ENCODE peak calls at places on chromosomes 4 and X, in four cellular contexts. U is SK-N-SH, S is H1, Z is GM12878. I is an unnamed sample.
A peak's percentile ranks its signal among the peaks of the same experiment; 100 is the strongest.

GRCh38 chr4:74278490-74278889 is 29.8 kb upstream of the EPGN start:
- DNase-seq in U (no peak), Z (no peak), S (no peak), I (peak; percentile 13)

GRCh38 chrX:113906168-113906567 is 677.7 kb upstream of the HTR2C start:
- DNase-seq in S (no peak), U (peak; percentile 27), Z (no peak), I (no peak)

GRCh38 chrX:49754238-49754857 is 58.6 kb upstream of the PAGE1 start:
- DNase-seq in Z (no peak), S (no peak), U (peak; percentile 43), I (peak; percentile 56)

GRCh38 chr4:6013564-6013963 is 4.7 kb downstream of the C4orf50 start:
- DNase-seq in Z (no peak), S (no peak), U (no peak), I (no peak)

GRCh38 chr4:86307432-86307831 is 52.4 kb downstream of the MAPK10 start:
- DNase-seq in Z (no peak), S (no peak), U (no peak), I (no peak)

GRCh38 chr4:139711461-139711860 is 45.8 kb downstream of the MGST2 start:
- DNase-seq in Z (no peak), U (no peak), S (no peak), I (no peak)

GRCh38 chr4:26529479-26529878 is 39.2 kb upstream of the CCKAR start:
- DNase-seq in Z (no peak), S (no peak), U (no peak), I (no peak)

GRCh38 chr4:23889814-23890269 is at the start of gene PPARGC1A:
- DNase-seq in S (no peak), Z (no peak), U (peak; percentile 11), I (no peak)

GRCh38 chrX:49192722-49193328 is 6.7 kb upstream of the PRICKLE3 start:
- DNase-seq in S (no peak), U (no peak), Z (no peak), I (peak; percentile 69)

GRCh38 chrX:134547047-134547679 is 87.2 kb downstream of the HPRT1 start:
- DNase-seq in S (no peak), Z (no peak), U (no peak), I (no peak)

GRCh38 chr4:55405073-55405472 is 9.3 kb downstream of the TMEM165 start:
- DNase-seq in S (no peak), Z (no peak), U (no peak), I (no peak)

GRCh38 chrX:15679246-15679645 is 14.6 kb upstream of the CLTRN start:
- DNase-seq in Z (no peak), U (no peak), S (no peak), I (no peak)

GRCh38 chr4:88609387-88609786 is 17.1 kb downstream of the HERC3 start:
- DNase-seq in S (no peak), U (no peak), Z (no peak), I (no peak)

GRCh38 chr4:101977096-101977495 is 186.6 kb downstream of the BANK1 start:
- DNase-seq in U (no peak), Z (no peak), S (no peak), I (no peak)

GRCh38 chrX:10612215-10612614 is 8.2 kb downstream of the MID1 start:
- DNase-seq in S (no peak), U (no peak), Z (no peak), I (no peak)

GRCh38 chr4:100288811-100289529 is 98.7 kb upstream of the DDIT4L start:
- DNase-seq in Z (no peak), U (no peak), S (no peak), I (no peak)

GRCh38 chrX:73847991-73848390 is 285.0 kb downstream of the CHIC1 start:
- DNase-seq in S (no peak), U (no peak), Z (no peak), I (no peak)

GRCh38 chrX:68438575-68438974 is 5.3 kb upstream of the OPHN1 start:
- DNase-seq in Z (no peak), U (no peak), S (no peak), I (peak; percentile 81)

GRCh38 chr4:119667802-119668201 is 39.2 kb upstream of the PDE5A start:
- DNase-seq in S (no peak), U (no peak), Z (no peak), I (no peak)

GRCh38 chrX:49198540-49199314 is 1.3 kb downstream of the SYP start:
- DNase-seq in Z (no peak), S (no peak), U (no peak), I (no peak)

GRCh38 chr4:137700072-137700471 is 167.8 kb upstream of the PCDH18 start:
- DNase-seq in Z (no peak), U (no peak), S (no peak), I (no peak)

GRCh38 chr4:139767168-139767567 is 101.5 kb downstream of the MGST2 start:
- DNase-seq in Z (no peak), S (no peak), U (no peak), I (no peak)

GRCh38 chr4:4425696-4426095 is 38.8 kb downstream of the NSG1 start:
- DNase-seq in U (no peak), Z (no peak), S (no peak), I (no peak)

GRCh38 chr4:3411676-3412075 is 30.1 kb upstream of the HGFAC start:
- DNase-seq in U (no peak), Z (no peak), S (no peak), I (no peak)

GRCh38 chrX:47482512-47483309 is at the start of gene ZNF41:
- DNase-seq in S (peak; percentile 41), Z (peak; percentile 64), U (peak; percentile 82), I (peak; percentile 84)

GRCh38 chr4:34046580-34046979 is 2197.7 kb downstream of the ARAP2 start:
- DNase-seq in S (no peak), Z (no peak), U (no peak), I (no peak)

GRCh38 chr4:20960291-20960690 is 260.0 kb downstream of the PACRGL start:
- DNase-seq in Z (no peak), S (no peak), U (no peak), I (no peak)

GRCh38 chrX:23822397-23822796 is 39.4 kb downstream of the SAT1 start:
- DNase-seq in S (no peak), U (no peak), Z (no peak), I (no peak)

GRCh38 chr4:34148322-34148908 is 2095.9 kb downstream of the ARAP2 start:
- DNase-seq in S (no peak), U (no peak), Z (no peak), I (no peak)

GRCh38 chrX:38052096-38052495 is 45.7 kb downstream of the SYTL5 start:
- DNase-seq in S (no peak), U (no peak), Z (no peak), I (no peak)

GRCh38 chr4:145481942-145482208 is 222 bp downstream of the SMAD1 start:
- DNase-seq in U (no peak), S (no peak), Z (no peak), I (no peak)

GRCh38 chrX:2584659-2585470 is 84.1 kb upstream of the DHRSX start:
- DNase-seq in S (no peak), Z (no peak), U (no peak), I (no peak)

DNA sequence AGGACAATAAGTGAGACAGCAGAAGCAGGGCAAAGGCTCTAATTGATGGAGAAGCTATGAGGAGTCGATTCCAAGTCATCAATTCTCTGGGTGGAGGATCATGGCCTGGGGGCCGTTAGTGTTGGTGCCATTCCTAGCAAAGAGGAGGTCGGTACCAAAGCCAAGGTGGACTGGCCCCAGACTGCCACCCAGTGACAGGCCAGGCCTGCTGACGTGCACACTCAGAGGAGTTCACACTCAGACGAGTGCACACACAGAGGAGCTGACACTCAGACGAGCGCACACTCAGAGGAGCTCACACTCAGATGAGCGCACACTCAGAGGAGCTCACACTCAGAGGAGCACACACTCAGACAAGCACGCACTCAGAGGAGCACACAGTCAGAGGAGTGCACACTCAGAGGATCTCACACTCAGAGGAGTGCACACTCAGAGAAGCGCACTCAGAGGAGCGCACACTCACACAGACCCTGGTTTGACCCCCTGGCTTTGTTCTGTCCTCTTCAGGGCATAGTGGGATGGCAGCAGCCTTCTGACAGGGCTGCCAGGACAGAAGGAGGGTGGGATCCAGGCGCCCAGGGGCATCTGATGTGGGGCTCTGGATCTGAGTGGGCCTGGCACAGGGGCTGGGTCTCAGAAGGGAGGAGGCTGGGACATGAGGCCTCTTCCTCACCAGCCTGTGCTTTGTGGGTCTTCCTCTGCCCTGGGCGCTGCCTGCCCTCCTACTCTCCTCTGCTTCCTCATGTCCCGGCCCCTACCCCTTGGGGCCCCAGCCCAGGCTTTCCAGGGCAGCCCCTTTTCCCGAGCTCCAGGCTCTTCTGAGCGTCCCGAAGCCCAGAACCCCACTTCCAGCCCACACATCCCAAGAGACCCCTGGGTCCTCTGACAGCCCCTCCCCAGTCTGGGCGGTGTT is 41.7 kb upstream of the NKX1-1 start:
- DNase-seq in S (no peak), Z (no peak), U (peak; percentile 25), I (no peak)
- TF ChIP-seq NRF1 in S (no peak), Z (no peak), U (no peak), I (no peak)

DNA sequence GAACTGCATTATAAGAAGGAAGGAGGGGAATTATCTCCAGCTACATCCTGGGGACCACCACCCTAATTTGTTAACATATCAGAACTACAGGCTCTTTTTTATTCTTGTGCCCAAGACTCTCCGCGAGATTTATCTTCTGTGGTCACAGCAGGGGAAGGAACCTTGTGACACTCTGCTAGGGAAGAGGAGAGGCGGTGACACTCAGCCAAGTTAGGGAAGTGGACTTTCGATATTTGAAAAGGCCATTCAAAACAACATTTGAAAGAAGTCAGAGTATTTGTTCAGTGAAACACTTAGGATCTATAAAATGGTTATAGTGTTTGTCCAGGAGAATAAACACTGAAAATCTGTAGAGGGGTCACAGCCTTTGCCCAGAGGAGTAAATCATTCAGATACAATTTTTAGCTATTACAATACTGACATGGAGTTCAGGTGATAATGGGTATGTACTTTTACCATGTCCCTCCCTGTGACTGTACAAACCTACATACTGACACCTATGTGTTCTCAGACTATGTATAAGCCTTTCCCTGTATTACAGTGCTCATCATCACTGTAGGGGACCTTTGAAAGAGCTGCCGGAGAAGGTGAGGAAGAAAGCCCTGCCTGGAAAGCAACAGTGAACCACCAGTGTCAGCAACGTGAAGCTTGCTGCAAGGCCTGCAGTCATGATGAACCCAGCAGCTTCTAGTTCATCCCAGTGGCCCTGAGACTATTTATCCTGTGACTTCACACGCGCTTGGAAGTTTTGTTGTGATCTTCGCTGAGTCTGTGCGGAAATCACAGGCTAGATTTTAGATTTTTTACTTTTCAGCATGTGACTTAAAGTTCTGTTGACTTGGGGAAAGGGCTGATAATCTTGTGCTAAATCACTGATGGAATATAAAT is 8.5 kb upstream of the PTTG2 start:
- DNase-seq in Z (no peak), U (no peak), S (no peak), I (no peak)
- TF ChIP-seq NRF1 in Z (no peak), U (no peak), S (no peak), I (no peak)

GRCh38 chrX:29691044-29691443 is 524.3 kb upstream of the MAGEB2 start:
- DNase-seq in Z (no peak), U (no peak), S (no peak), I (no peak)

GRCh38 chrX:29690061-29690460 is 525.3 kb upstream of the MAGEB2 start:
- DNase-seq in U (no peak), Z (no peak), S (no peak), I (no peak)

GRCh38 chrX:29687687-29688086 is 527.7 kb upstream of the MAGEB2 start:
- DNase-seq in U (no peak), Z (no peak), S (no peak), I (no peak)
- TF ChIP-seq NRF1 in U (no peak), Z (no peak), S (no peak), I (no peak)

DNA sequence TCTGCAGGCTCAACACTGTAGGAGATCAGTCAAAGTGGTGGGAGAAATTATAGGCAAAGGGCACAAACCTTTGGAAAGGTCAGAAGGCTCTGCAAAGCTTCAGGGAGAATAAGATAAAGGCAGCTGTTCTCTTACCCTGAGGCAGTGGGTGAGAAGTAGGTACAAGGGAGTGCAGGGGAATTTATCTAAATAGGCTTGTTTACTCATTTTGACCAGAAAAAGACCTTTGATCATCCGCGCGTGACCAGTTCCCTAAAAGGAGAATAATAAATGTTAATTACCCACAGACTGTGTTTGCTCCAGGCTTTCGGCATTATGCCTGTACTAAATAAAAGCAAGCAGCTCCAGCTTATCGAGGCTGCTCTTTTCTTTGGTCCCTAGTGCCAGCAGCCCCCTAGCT is 9.3 kb downstream of the FGFBP2 start:
- DNase-seq in Z (peak; percentile 40), S (no peak), U (no peak), I (no peak)
- TF ChIP-seq NRF1 in Z (no peak), S (no peak), U (no peak), I (no peak)